ENCODE peak calls at places on chromosomes 7 and 10, in five cellular contexts. One of them, this sample, is unnamed.

GRCh38 chr7:136293272-136293671 is 316.1 kb upstream of the MTPN start:
- DNase-seq in epithelial cell of esophagus: no peak
- DNase-seq in heart left ventricle: no peak
- DNase-seq in transverse colon: no peak
- DNase-seq in EH: no peak
- DNase-seq in this sample: no peak

GRCh38 chr10:71927669-71928592 is 36.3 kb upstream of the CHST3 start:
- DNase-seq in EH: peak; percentile 77
- DNase-seq in heart left ventricle: no peak
- DNase-seq in epithelial cell of esophagus: peak; percentile 64
- DNase-seq in transverse colon: no peak
- DNase-seq in this sample: no peak

GRCh38 chr10:15200626-15201025 is 32.1 kb upstream of the NMT2 start:
- DNase-seq in heart left ventricle: no peak
- DNase-seq in transverse colon: no peak
- DNase-seq in epithelial cell of esophagus: peak; percentile 78
- DNase-seq in EH: peak; percentile 96
- DNase-seq in this sample: no peak

GRCh38 chr7:50393547-50394252 is 56.5 kb downstream of the FIGNL1 start:
- DNase-seq in transverse colon: peak; percentile 44
- DNase-seq in EH: no peak
- DNase-seq in epithelial cell of esophagus: no peak
- DNase-seq in heart left ventricle: no peak
- DNase-seq in this sample: no peak

GRCh38 chr7:96076350-96076707 is 245.6 kb downstream of the SLC25A13 start:
- DNase-seq in heart left ventricle: no peak
- DNase-seq in epithelial cell of esophagus: no peak
- DNase-seq in transverse colon: no peak
- DNase-seq in EH: no peak
- DNase-seq in this sample: no peak

GRCh38 chr7:143395187-143396149 is 13.2 kb downstream of the EPHA1 start:
- DNase-seq in transverse colon: no peak
- DNase-seq in heart left ventricle: no peak
- DNase-seq in epithelial cell of esophagus: no peak
- DNase-seq in EH: peak; percentile 49
- DNase-seq in this sample: peak; percentile 60

GRCh38 chr7:947391-948210 is 6.9 kb downstream of the ADAP1 start:
- DNase-seq in transverse colon: peak; percentile 14
- DNase-seq in heart left ventricle: peak; percentile 40
- DNase-seq in epithelial cell of esophagus: no peak
- DNase-seq in EH: no peak
- DNase-seq in this sample: no peak

GRCh38 chr10:100186253-100186780 is 488 bp upstream of the ERLIN1 start:
- DNase-seq in heart left ventricle: peak; percentile 52
- DNase-seq in transverse colon: peak; percentile 58
- DNase-seq in EH: peak; percentile 52
- DNase-seq in epithelial cell of esophagus: peak; percentile 49
- DNase-seq in this sample: peak; percentile 71

GRCh38 chr10:6037422-6037821 is 24.7 kb downstream of the IL2RA start:
- DNase-seq in epithelial cell of esophagus: no peak
- DNase-seq in transverse colon: no peak
- DNase-seq in heart left ventricle: no peak
- DNase-seq in EH: no peak
- DNase-seq in this sample: no peak

This sample was measured in Right ventricle myocardium inferior.